ENCODE peak calls at places on chromosomes 3 and 15, in four cellular contexts. B, A, W and J are unnamed samples.

GRCh38 chr3:113128386-113129015 is 82.9 kb upstream of the BOC start:
- DNase-seq in W (no peak), A (no peak), B (no peak), J (no peak)

GRCh38 chr15:36911322-36911944 is 188.9 kb downstream of the MEIS2 start:
- DNase-seq in B (peak; percentile 44), A (peak; percentile 12), W (peak; percentile 62), J (no peak)

GRCh38 chr3:195385526-195385925 is 57.3 kb downstream of the ACAP2 start:
- DNase-seq in W (no peak), A (peak; percentile 51), B (no peak), J (no peak)

GRCh38 chr15:70242962-70243685 is 145.4 kb upstream of the TLE3 start:
- DNase-seq in A (no peak), W (no peak), B (no peak), J (no peak)

GRCh38 chr15:52653451-52653964 is 25.7 kb downstream of the ATOSA start:
- DNase-seq in W (peak; percentile 90), B (peak; percentile 80), A (peak; percentile 76), J (no peak)

GRCh38 chr3:59425371-59425770 is 375.5 kb upstream of the CFAP20DC start:
- DNase-seq in A (no peak), B (peak; percentile 7), W (peak; percentile 3), J (no peak)

GRCh38 chr3:38348903-38349302 is 2.3 kb downstream of the XYLB start:
- DNase-seq in W (peak; percentile 64), B (no peak), A (no peak), J (no peak)

GRCh38 chr3:108493862-108494261 is 16.5 kb downstream of the MYH15 start:
- DNase-seq in W (peak; percentile 11), B (peak; percentile 15), A (no peak), J (no peak)

GRCh38 chr3:13069495-13069894 is 3.7 kb downstream of the IQSEC1 start:
- DNase-seq in W (no peak), A (no peak), B (no peak), J (no peak)

GRCh38 chr15:74229686-74230085 is 6.4 kb upstream of the CCDC33 start:
- DNase-seq in W (no peak), B (no peak), A (no peak), J (no peak)

GRCh38 chr3:116192464-116192863 is 252.8 kb downstream of the LSAMP start:
- DNase-seq in W (no peak), A (no peak), B (no peak), J (no peak)

GRCh38 chr3:8421711-8422110 is 79.9 kb upstream of the LMCD1 start:
- DNase-seq in W (no peak), B (no peak), A (no peak), J (no peak)

GRCh38 chr3:5565026-5565425 is 377.5 kb downstream of the EDEM1 start:
- DNase-seq in B (no peak), A (no peak), W (no peak), J (no peak)

GRCh38 chr15:41640985-41641384 is 19.2 kb upstream of the MGA start:
- DNase-seq in W (no peak), A (no peak), B (no peak), J (no peak)

GRCh38 chr3:171088984-171089754 is 62.6 kb upstream of the SLC2A2 start:
- DNase-seq in A (peak; percentile 68), W (peak; percentile 84), B (peak; percentile 48), J (no peak)

GRCh38 chr15:66139816-66140215 is 113.7 kb downstream of the MEGF11 start:
- DNase-seq in B (no peak), A (no peak), W (no peak), J (no peak)

GRCh38 chr3:4416961-4417360 is 50.1 kb downstream of the SUMF1 start:
- DNase-seq in A (peak; percentile 18), W (peak; percentile 95), B (peak; percentile 89), J (no peak)

GRCh38 chr3:12438318-12438717 is 46.0 kb upstream of the TSEN2 start:
- DNase-seq in A (no peak), B (no peak), W (no peak), J (no peak)

GRCh38 chr3:72158639-72159005 is 373.7 kb upstream of the PROK2 start:
- DNase-seq in B (no peak), W (no peak), A (no peak), J (no peak)

GRCh38 chr3:138397983-138398382 is 36.4 kb upstream of the ESYT3 start:
- DNase-seq in W (no peak), B (peak; percentile 36), A (no peak), J (no peak)

GRCh38 chr15:66873856-66874255 is 171.8 kb downstream of the SMAD6 start:
- DNase-seq in A (no peak), W (no peak), B (no peak), J (no peak)

GRCh38 chr3:46449755-46450552 is 14.8 kb downstream of the LTF start:
- DNase-seq in A (no peak), B (peak; percentile 10), W (no peak), J (no peak)
- TF ChIP-seq CTCF in A (peak; percentile 62), B (peak; percentile 55), W (peak; percentile 87), J (peak; percentile 62)

GRCh38 chr15:78264304-78265136 is at the start of gene DNAJA4:
- DNase-seq in W (no peak), B (no peak), A (no peak), J (no peak)

GRCh38 chr15:78263907-78264303 is 457 bp upstream of the DNAJA4 start:
- DNase-seq in W (no peak), A (no peak), B (no peak), J (no peak)

GRCh38 chr15:78266229-78266628 is 1.9 kb downstream of the DNAJA4 start:
- DNase-seq in A (no peak), W (no peak), B (peak; percentile 9), J (no peak)

GRCh38 chr15:78265752-78266224 is 1.4 kb downstream of the DNAJA4 start:
- DNase-seq in A (peak; percentile 62), W (peak; percentile 87), B (peak; percentile 57), J (no peak)

DNA sequence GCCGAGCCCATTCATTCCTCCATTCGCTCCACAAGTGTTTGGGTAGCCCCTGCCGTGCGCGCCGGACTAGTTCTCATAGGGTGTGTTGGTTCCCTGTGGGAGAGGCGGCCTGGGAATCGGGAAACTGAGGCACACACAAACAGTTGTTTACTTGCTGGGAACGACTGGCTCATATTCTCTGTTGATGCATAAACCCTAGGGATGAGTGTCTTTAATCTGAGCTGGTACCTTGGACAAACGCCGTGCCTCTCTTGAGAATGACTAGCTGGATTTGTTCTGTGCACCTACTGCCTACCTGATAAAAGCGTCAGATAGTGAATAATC is 737 bp downstream of the DNAJA4 start:
- DNase-seq in B (no peak), A (no peak), W (no peak), J (no peak)
- TF ChIP-seq CTCF in B (no peak), A (no peak), W (no peak), J (no peak)

GRCh38 chr3:136305879-136306278 is 55.7 kb downstream of the PCCB start:
- DNase-seq in A (no peak), B (no peak), W (peak; percentile 66), J (no peak)
- TF ChIP-seq CTCF in A (peak; percentile 19), B (no peak), W (peak; percentile 89), J (peak; percentile 11)

DNA sequence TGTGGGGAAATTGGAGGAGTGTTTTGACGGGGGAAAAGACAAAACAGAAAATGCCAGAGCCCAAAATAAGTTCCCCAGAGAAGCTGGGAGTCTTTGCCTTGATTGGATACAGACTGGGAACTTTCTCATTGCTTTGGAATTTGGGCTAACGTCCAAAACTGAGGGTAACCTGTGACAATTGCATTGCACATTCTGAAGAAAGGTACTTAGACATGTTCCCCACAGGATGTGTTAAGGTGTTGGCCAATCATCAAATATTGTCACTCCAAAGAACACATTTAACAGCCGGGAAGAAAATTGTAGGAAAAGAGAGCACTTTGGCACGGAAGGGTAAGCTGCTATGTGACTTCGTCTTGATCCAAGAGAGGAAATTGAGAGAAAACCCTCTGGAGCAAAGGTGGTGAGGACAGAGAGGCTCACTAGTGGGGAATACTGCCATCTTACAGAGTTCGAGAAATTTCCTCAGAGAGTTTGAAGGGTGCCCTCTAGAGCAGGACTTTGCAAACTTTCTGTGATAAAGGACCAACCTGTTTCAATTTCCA is 619.5 kb upstream of the TBL1XR1 start:
- DNase-seq in B (peak; percentile 67), W (peak; percentile 43), A (peak; percentile 83), J (no peak)
- TF ChIP-seq CTCF in B (no peak), W (peak; percentile 47), A (peak; percentile 15), J (no peak)

GRCh38 chr3:141114179-141114745 is 63.1 kb downstream of the SPSB4 start:
- DNase-seq in B (no peak), W (no peak), A (no peak), J (no peak)

GRCh38 chr3:141115752-141116541 is 64.8 kb downstream of the SPSB4 start:
- DNase-seq in A (no peak), W (no peak), B (no peak), J (no peak)

GRCh38 chr3:141112686-141113255 is 61.6 kb downstream of the SPSB4 start:
- DNase-seq in B (no peak), W (no peak), A (no peak), J (no peak)

GRCh38 chr3:141116791-141117190 is 65.6 kb downstream of the SPSB4 start:
- DNase-seq in A (no peak), W (no peak), B (no peak), J (no peak)

DNA sequence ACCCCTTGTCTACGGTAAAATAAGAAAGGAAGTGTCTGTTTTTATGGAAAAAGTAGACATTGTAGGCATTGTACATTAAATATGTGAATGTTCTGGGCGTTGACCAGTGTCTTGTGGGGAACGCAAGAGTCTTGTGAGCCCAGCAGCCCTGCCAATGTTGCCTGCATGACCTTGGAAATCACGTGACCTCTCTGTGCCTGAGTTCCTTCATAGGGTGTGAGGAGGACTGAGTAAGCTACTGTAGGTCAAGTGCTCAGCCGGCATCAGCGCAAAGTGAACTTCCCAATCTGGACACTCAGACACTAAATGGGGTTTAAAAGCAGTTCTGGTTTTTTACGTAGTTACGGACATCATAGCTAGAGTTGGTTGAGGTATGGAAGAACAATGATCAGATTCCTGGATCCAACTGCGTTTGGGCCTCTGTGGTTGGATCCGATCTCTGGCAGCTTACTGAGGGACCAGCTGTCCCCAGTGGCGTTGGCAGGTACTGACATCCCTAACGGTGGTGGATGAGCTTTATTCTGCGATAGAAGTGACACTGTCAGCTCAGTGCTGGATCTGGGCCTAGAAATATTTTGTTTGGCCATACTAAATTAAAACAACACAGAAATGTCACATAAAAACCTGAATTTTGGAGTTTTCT is 63.8 kb downstream of the SPSB4 start:
- DNase-seq in A (no peak), B (no peak), W (no peak), J (no peak)
- TF ChIP-seq CTCF in A (peak; percentile 37), B (no peak), W (peak; percentile 61), J (peak; percentile 57)